ENCODE peak calls at places on chromosomes 1 and 21, in eight cellular contexts. J is NAMALWA; P is thoracic aorta; G is stimulated activated CD4-positive, alpha-beta T cell treated with anti-CD3 and anti-CD28 coated beads, Interleukin-15, amount 100 ng/mL, for 1 hour; A is tibial nerve; S is naive B cell; I is ELR; C is left ventricle myocardium inferior. L is an unnamed sample.

GRCh38 chr1:233245191-233245765 is 50.2 kb downstream of the PCNX2 start:
- DNase-seq in J (no peak), P (no peak), G (no peak), A (no peak), S (no peak), I (no peak), C (no peak), L (no peak)

GRCh38 chr21:27571706-27572105 is 604.8 kb upstream of the ADAMTS5 start:
- DNase-seq in J (no peak), P (no peak), G (no peak), A (no peak), S (no peak), I (peak), C (no peak), L (no peak)

GRCh38 chr1:207822602-207823451 is 71.0 kb downstream of the CD46 start:
- DNase-seq in J (peak), P (peak), G (peak), A (peak), S (peak), I (peak), C (peak), L (peak)

GRCh38 chr1:169120066-169120465 is 13.6 kb downstream of the ATP1B1 start:
- DNase-seq in J (no peak), P (no peak), G (no peak), A (no peak), S (no peak), I (peak), C (no peak), L (no peak)

GRCh38 chr1:181179980-181180964 is 91.8 kb downstream of the IER5 start:
- DNase-seq in J (peak), P (no peak), G (no peak), A (peak), S (no peak), I (peak), C (peak), L (peak)

GRCh38 chr1:202348509-202349262 is at the start of gene PPP1R12B:
- DNase-seq in J (peak), P (peak), G (peak), A (peak), S (peak), I (peak), C (peak), L (peak)

GRCh38 chr1:160400284-160400645 is at the start of gene VANGL2:
- DNase-seq in J (peak), P (no peak), G (peak), A (peak), S (peak), I (no peak), C (peak), L (peak)

GRCh38 chr1:202411421-202411820 is 62.9 kb downstream of the PPP1R12B start:
- DNase-seq in J (no peak), P (no peak), G (no peak), A (no peak), S (no peak), I (no peak), C (no peak), L (no peak)

GRCh38 chr21:18403685-18404084 is at the start of gene TMPRSS15:
- DNase-seq in J (no peak), P (no peak), G (no peak), A (no peak), S (no peak), I (no peak), C (no peak), L (no peak)

GRCh38 chr1:171142451-171143121 is 42.5 kb upstream of the FMO2 start:
- DNase-seq in J (no peak), P (no peak), G (no peak), A (peak), S (no peak), I (no peak), C (no peak), L (peak)

GRCh38 chr1:43077273-43077672 is 94.8 kb downstream of the EBNA1BP2 start:
- DNase-seq in J (no peak), P (no peak), G (no peak), A (no peak), S (no peak), I (no peak), C (no peak), L (no peak)

GRCh38 chr21:32359719-32360260 is 33.0 kb downstream of the URB1 start:
- DNase-seq in J (peak), P (no peak), G (no peak), A (no peak), S (no peak), I (peak), C (no peak), L (no peak)

GRCh38 chr1:41783189-41783639 is 135.5 kb downstream of the HIVEP3 start:
- DNase-seq in J (no peak), P (no peak), G (peak), A (no peak), S (no peak), I (peak), C (no peak), L (no peak)

GRCh38 chr1:22910986-22911651 is 61.5 kb downstream of the LACTBL1 start:
- DNase-seq in J (no peak), P (no peak), G (no peak), A (no peak), S (no peak), I (no peak), C (no peak), L (no peak)

GRCh38 chr1:39574646-39575045 is 1.9 kb downstream of the PABPC4 start:
- DNase-seq in J (no peak), P (no peak), G (no peak), A (no peak), S (no peak), I (peak), C (no peak), L (no peak)

GRCh38 chr1:17629460-17629859 is 90.0 kb downstream of the ARHGEF10L start:
- DNase-seq in J (no peak), P (no peak), G (no peak), A (no peak), S (no peak), I (no peak), C (no peak), L (no peak)

GRCh38 chr1:78274814-78275213 is 216.0 kb upstream of the PTGFR start:
- DNase-seq in J (no peak), P (no peak), G (no peak), A (no peak), S (no peak), I (peak), C (no peak), L (no peak)